ENCODE peak calls at places on chromosomes 1 and 21, in six cellular contexts. P is H1, X is stomach, S is endothelial cell of umbilical vein, U is SK-N-SH, D is sigmoid colon. F is an unnamed sample.

GRCh38 chr1:157523774-157524501 is 28.4 kb downstream of the FCRL5 start:
- DNase-seq in X (no peak), P (no peak), D (no peak), S (no peak), U (no peak), F (no peak)

GRCh38 chr1:183702087-183702812 is 49.1 kb upstream of the APOBEC4 start:
- DNase-seq in D (no peak), S (no peak), U (no peak), P (no peak), X (no peak), F (no peak)

GRCh38 chr1:21669287-21670058 is at the start of gene RAP1GAP:
- DNase-seq in D (peak; percentile 59), P (no peak), X (peak; percentile 58), U (peak; percentile 86), S (peak; percentile 29), F (no peak)

GRCh38 chr1:168977618-168978017 is 128.9 kb upstream of the ATP1B1 start:
- DNase-seq in P (no peak), S (no peak), U (no peak), D (no peak), X (no peak), F (no peak)

GRCh38 chr1:155761746-155762400 is 73.0 kb downstream of the DAP3 start:
- DNase-seq in S (peak; percentile 66), P (no peak), D (no peak), U (no peak), X (no peak), F (no peak)

GRCh38 chr1:2539312-2539907 is 9.3 kb upstream of the HES5 start:
- DNase-seq in X (no peak), D (no peak), S (no peak), U (no peak), P (no peak), F (no peak)

GRCh38 chr1:209431402-209431801 is 152.1 kb upstream of the CAMK1G start:
- DNase-seq in S (no peak), D (no peak), U (no peak), P (no peak), X (no peak), F (no peak)

GRCh38 chr21:45819478-45820170 is 161.9 kb upstream of the COL6A1 start:
- DNase-seq in U (peak; percentile 83), X (no peak), D (peak; percentile 63), P (no peak), S (no peak), F (no peak)

GRCh38 chr1:27941671-27942540 is 7.1 kb downstream of the SMPDL3B start:
- DNase-seq in U (no peak), D (no peak), S (no peak), P (no peak), X (no peak), F (no peak)

GRCh38 chr1:152924191-152924590 is 15.8 kb downstream of the IVL start:
- DNase-seq in S (no peak), P (no peak), U (no peak), X (no peak), D (no peak), F (no peak)

GRCh38 chr1:50424045-50424939 is 1.0 kb upstream of the DMRTA2 start:
- DNase-seq in X (no peak), D (no peak), U (peak; percentile 54), S (peak; percentile 30), P (no peak), F (no peak)

GRCh38 chr1:116346943-116347673 is 25.9 kb upstream of the ATP1A1 start:
- DNase-seq in S (no peak), D (no peak), X (no peak), U (no peak), P (no peak), F (no peak)

GRCh38 chr1:48341221-48341620 is 118.7 kb downstream of the SLC5A9 start:
- DNase-seq in S (peak; percentile 54), U (no peak), X (no peak), D (no peak), P (no peak), F (no peak)

GRCh38 chr1:19220991-19221390 is 10.9 kb upstream of the UBR4 start:
- DNase-seq in P (no peak), U (no peak), S (no peak), X (no peak), D (peak; percentile 72), F (no peak)

GRCh38 chr1:205440476-205441317 is 15.1 kb downstream of the BLACAT1 start:
- DNase-seq in S (no peak), X (peak; percentile 77), P (no peak), U (no peak), D (peak; percentile 73), F (no peak)

DNA sequence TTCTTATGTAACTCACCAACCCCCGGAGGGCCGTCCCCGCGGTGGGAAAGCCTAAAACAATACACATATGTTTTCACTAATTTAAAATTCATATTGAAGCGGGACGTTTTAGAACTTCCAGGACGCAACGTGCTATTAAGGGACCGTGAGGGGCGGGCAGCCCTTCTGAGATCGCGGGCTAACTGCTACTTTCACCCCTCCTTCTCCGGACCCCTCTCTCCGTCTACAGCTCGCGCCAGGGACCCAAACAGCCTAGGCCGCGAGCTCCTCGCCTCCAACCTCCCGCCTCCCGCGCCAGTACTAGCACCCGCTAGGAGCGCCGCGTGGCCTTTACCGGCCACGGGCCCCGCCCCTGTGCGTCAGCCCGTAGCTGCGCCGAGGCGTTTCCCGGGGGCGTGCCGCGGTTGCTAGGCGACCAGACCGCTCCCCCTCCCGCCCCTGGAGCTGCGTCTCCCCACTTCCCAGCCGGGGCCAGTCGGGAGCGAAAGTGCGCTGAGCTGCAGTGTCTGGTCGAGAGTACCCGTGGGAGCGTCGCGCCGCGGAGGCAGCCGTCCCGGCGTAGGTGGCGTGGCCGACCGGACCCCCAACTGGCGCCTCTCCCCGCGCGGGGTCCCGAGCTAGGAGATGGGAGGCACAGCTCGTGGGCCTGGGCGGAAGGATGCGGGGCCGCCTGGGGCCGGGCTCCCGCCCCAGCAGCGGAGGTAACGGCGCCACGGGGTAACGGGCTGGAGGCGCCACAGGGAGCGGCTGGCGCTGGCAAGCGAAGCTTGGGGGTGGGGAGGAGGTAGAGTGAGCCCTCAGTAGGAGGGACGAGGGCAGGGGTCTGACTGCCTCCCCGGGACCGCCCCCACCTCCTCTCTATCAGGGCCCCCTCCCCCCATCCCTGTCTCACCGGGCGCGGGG is at the start of gene DYRK3:
- DNase-seq in P (peak; percentile 63), X (peak; percentile 97), D (peak; percentile 98), S (peak; percentile 93), U (peak; percentile 97), F (peak; percentile 96)
- TF ChIP-seq POLR2AphosphoS5 in P (peak; percentile 75), X (peak; percentile 99), D (peak; percentile 100), S (peak; percentile 76), U (peak; percentile 88), F (peak; percentile 87)

GRCh38 chr1:159923203-159924024 is 1.9 kb downstream of the TAGLN2 start:
- DNase-seq in X (peak; percentile 89), P (peak; percentile 60), U (no peak), S (peak; percentile 95), D (peak; percentile 91), F (peak; percentile 93)

GRCh38 chr1:159925713-159926066 is 383 bp upstream of the TAGLN2 start:
- DNase-seq in D (peak; percentile 80), P (no peak), X (no peak), S (no peak), U (peak; percentile 60), F (no peak)

GRCh38 chr1:159924791-159925712 is at the start of gene TAGLN2:
- DNase-seq in S (peak; percentile 93), U (peak; percentile 93), D (peak; percentile 96), P (no peak), X (peak; percentile 93), F (no peak)

GRCh38 chr1:159922499-159923202 is 2.7 kb downstream of the TAGLN2 start:
- DNase-seq in D (peak; percentile 75), X (peak; percentile 51), U (peak; percentile 62), P (no peak), S (no peak), F (no peak)

DNA sequence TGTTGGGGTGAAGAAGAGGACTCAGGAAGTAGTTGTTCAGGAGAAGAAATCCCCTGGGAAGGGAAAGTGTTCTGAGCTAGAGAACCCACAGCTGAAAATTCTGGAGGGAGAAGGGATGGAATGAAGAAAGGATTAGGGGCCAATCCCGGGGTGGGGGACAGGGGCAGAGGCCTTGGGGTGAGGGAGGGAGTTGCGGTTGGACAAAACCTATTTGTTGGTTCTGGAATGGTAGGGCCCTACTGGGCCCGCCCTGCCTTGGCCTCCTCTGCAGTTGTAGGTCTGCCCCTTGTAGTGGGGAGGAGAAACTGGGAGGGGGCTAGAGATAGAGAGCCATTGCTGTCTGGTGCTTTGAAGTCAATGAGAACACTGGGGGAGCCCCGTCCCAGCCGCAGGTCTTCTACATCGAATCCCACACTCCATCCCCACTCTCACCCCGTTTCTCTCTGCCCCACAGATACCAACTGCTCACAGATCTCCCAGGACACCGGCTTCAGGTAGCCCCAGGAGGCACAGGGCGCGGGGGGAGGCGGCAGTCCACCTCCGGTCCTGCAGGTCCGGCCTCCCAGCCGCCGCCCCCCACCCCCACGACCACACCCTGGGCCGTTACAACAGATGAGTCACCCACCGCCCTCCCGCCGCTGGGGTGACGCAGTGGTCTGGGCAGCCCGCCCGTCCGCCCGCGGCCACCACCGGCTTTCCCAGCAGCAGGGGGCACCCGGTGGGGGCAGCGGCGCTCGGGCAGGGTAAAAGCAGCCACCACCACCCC is 1.1 kb downstream of the TAGLN2 start:
- DNase-seq in U (peak; percentile 91), D (peak; percentile 96), P (peak; percentile 58), X (peak; percentile 85), S (peak; percentile 90), F (no peak)
- TF ChIP-seq POLR2AphosphoS5 in U (no peak), D (peak; percentile 84), P (no peak), X (peak; percentile 71), S (peak; percentile 85), F (peak; percentile 21)

DNA sequence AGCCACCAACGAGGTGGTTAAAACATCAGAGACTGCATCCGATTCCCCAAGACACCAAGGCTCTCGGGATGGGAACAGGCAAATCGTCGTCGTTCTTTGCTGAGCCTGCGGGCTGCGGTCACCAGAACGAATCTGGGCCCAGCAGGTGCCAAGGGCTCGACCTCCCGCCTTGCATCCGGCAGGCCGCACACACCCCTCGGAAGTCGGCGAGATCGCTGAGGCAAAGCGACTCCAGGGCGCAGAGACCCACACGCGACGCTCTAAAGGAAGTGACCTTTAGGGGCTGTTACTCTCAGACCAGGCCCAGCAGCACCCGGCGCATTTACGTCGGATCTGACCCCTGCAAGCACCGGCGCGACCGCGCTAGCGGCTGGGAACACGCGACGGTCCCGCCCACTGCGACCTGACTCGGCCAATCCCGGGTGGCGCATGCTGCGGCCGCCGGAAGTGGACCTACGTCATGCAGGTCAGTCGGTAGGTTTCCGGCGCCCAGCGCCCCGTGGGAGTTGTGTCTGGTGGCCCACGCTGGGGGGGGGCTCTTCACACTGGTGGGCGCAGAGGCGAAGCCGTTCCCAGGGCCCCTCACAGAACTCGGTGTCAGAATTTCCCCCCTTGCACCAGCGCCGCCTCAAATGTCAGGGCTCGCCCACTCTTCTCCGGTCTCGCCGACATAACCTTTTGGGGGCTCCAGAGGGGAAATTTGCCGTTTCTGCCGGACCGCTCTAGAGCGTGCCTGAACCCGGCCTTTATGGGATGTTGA is 7.5 kb upstream of the PARK7 start:
- DNase-seq in U (peak; percentile 96), S (peak; percentile 83), X (peak; percentile 96), D (peak; percentile 98), P (peak; percentile 53), F (peak; percentile 92)
- TF ChIP-seq POLR2AphosphoS5 in U (peak; percentile 80), S (peak; percentile 69), X (peak; percentile 81), D (peak; percentile 90), P (no peak), F (peak; percentile 88)

GRCh38 chr1:185338719-185339622 is 21.9 kb upstream of the IVNS1ABP start:
- DNase-seq in P (no peak), X (peak; percentile 46), D (no peak), U (no peak), S (no peak), F (no peak)
- TF ChIP-seq POLR2AphosphoS5 in P (no peak), X (no peak), D (no peak), U (no peak), S (no peak), F (no peak)

GRCh38 chr21:36902793-36903192 is 63.7 kb downstream of the HLCS start:
- DNase-seq in S (no peak), P (no peak), D (no peak), U (no peak), X (no peak), F (no peak)
- TF ChIP-seq POLR2AphosphoS5 in S (no peak), P (no peak), D (no peak), U (no peak), X (no peak), F (no peak)

GRCh38 chr1:55965981-55966461 is 613.3 kb downstream of the PLPP3 start:
- DNase-seq in S (no peak), D (no peak), X (no peak), P (no peak), U (no peak), F (no peak)
- TF ChIP-seq POLR2AphosphoS5 in S (no peak), D (no peak), X (no peak), P (no peak), U (peak; percentile 48), F (no peak)